ENCODE peak calls at places on chromosomes 4 and X, in four cellular contexts. C, Y, U and A are unnamed samples.

GRCh38 chr4:74397748-74398426 is 32.9 kb downstream of the EREG start:
- DNase-seq in U (no peak), Y (no peak), C (no peak), A (no peak)

GRCh38 chr4:114613579-114613978 is 15.0 kb downstream of the UGT8 start:
- DNase-seq in Y (no peak), C (no peak), U (no peak), A (no peak)

GRCh38 chr4:30191902-30192301 is 528.3 kb upstream of the PCDH7 start:
- DNase-seq in Y (no peak), U (no peak), C (no peak), A (no peak)

GRCh38 chr4:23788460-23788859 is 101.4 kb downstream of the PPARGC1A start:
- DNase-seq in Y (no peak), C (no peak), U (no peak), A (no peak)

GRCh38 chr4:19540859-19541258 is 710.8 kb upstream of the SLIT2 start:
- DNase-seq in U (no peak), Y (no peak), C (no peak), A (no peak)

GRCh38 chr4:151484396-151485102 is 75.6 kb downstream of the FHIP1A start:
- DNase-seq in C (peak), Y (peak), U (no peak), A (peak)

GRCh38 chrX:78375894-78376293 is 48.5 kb upstream of the CYSLTR1 start:
- DNase-seq in C (no peak), U (no peak), Y (no peak), A (peak)

GRCh38 chr4:88514557-88515511 is 8.7 kb downstream of the PYURF start:
- DNase-seq in C (no peak), Y (no peak), U (no peak), A (no peak)

GRCh38 chr4:40211224-40212185 is 14.7 kb downstream of the RHOH start:
- DNase-seq in C (no peak), U (no peak), Y (no peak), A (no peak)

GRCh38 chrX:132741706-132742105 is 216.7 kb downstream of the HS6ST2 start:
- DNase-seq in U (no peak), C (no peak), Y (no peak), A (peak)

GRCh38 chr4:174116021-174116420 is 167.4 kb downstream of the FBXO8 start:
- DNase-seq in Y (no peak), C (no peak), U (no peak), A (no peak)

GRCh38 chrX:119423631-119424030 is 24.5 kb downstream of the SLC25A43 start:
- DNase-seq in U (no peak), C (no peak), Y (no peak), A (no peak)

GRCh38 chrX:40279091-40279430 is 181.3 kb upstream of the BCOR start:
- DNase-seq in C (no peak), U (no peak), Y (no peak), A (no peak)

GRCh38 chr4:72531768-72532290 is 37.2 kb downstream of the ADAMTS3 start:
- DNase-seq in Y (no peak), C (no peak), U (no peak), A (no peak)

GRCh38 chr4:4641661-4642180 is 99.9 kb upstream of the STX18 start:
- DNase-seq in U (no peak), C (no peak), Y (no peak), A (no peak)

GRCh38 chr4:85603437-85604336 is 128.7 kb downstream of the ARHGAP24 start:
- DNase-seq in U (no peak), C (no peak), Y (no peak), A (peak)

GRCh38 chr4:159158083-159158617 is 55.3 kb downstream of the RAPGEF2 start:
- DNase-seq in Y (no peak), U (no peak), C (no peak), A (no peak)

GRCh38 chrX:9573282-9574106 is 108.6 kb downstream of the TBL1X start:
- DNase-seq in Y (no peak), U (no peak), C (no peak), A (no peak)

GRCh38 chr4:120753854-120754253 is 168.7 kb downstream of the PRDM5 start:
- DNase-seq in U (no peak), Y (no peak), C (peak), A (no peak)

GRCh38 chrX:40098264-40099045 is 697 bp upstream of the BCOR start:
- DNase-seq in U (peak), C (no peak), Y (no peak), A (peak)

GRCh38 chrX:133580630-133581029 is 165.3 kb upstream of the GPC4 start:
- DNase-seq in C (no peak), U (no peak), Y (no peak), A (no peak)

GRCh38 chr4:128858875-128859696 is 49.6 kb downstream of the JADE1 start:
- DNase-seq in C (no peak), Y (peak), U (no peak), A (no peak)

GRCh38 chr4:16029329-16029728 is 54.5 kb downstream of the PROM1 start:
- DNase-seq in C (no peak), U (no peak), Y (peak), A (peak)

GRCh38 chr4:171715973-171716372 is 97.2 kb upstream of the GALNTL6 start:
- DNase-seq in U (no peak), C (no peak), Y (no peak), A (no peak)

GRCh38 chrX:13029341-13029740 is 15.1 kb downstream of the FAM9C start:
- DNase-seq in Y (peak), C (no peak), U (no peak), A (peak)